ENCODE peak calls at places on chromosomes 1 and 21, in ten cellular contexts. One of them, this sample, is unnamed.

GRCh38 chr1:109392788-109393580 is 4.7 kb downstream of the SORT1 start:
- DNase-seq in NCI-H2029: no peak
- DNase-seq in AG04449: no peak
- DNase-seq in BJ: no peak
- DNase-seq in hypothalamus: no peak
- DNase-seq in NCI-H2171 treated with DMSO at 0.1 percent for 48 hours: no peak
- DNase-seq in NCI-H510A treated with DMSO at 0.1 percent for 48 hours: peak; percentile 50
- DNase-seq in mammary epithelial cell: no peak
- DNase-seq in dorsolateral prefrontal cortex: peak; percentile 46
- DNase-seq in GM20000: no peak
- DNase-seq in this sample: no peak

GRCh38 chr21:34815831-34816700 is 147.3 kb downstream of the CLIC6 start:
- DNase-seq in NCI-H2029: no peak
- DNase-seq in AG04449: no peak
- DNase-seq in BJ: no peak
- DNase-seq in hypothalamus: no peak
- DNase-seq in NCI-H2171 treated with DMSO at 0.1 percent for 48 hours: peak; percentile 39
- DNase-seq in NCI-H510A treated with DMSO at 0.1 percent for 48 hours: no peak
- DNase-seq in mammary epithelial cell: no peak
- DNase-seq in dorsolateral prefrontal cortex: no peak
- DNase-seq in GM20000: no peak
- DNase-seq in this sample: no peak

GRCh38 chr1:47561523-47562007 is 123.7 kb downstream of the FOXD2 start:
- DNase-seq in NCI-H2029: no peak
- DNase-seq in AG04449: no peak
- DNase-seq in BJ: no peak
- DNase-seq in hypothalamus: no peak
- DNase-seq in NCI-H2171 treated with DMSO at 0.1 percent for 48 hours: no peak
- DNase-seq in NCI-H510A treated with DMSO at 0.1 percent for 48 hours: no peak
- DNase-seq in mammary epithelial cell: peak; percentile 86
- DNase-seq in dorsolateral prefrontal cortex: no peak
- DNase-seq in GM20000: no peak
- DNase-seq in this sample: no peak

GRCh38 chr1:204959374-204959773 is 83.6 kb upstream of the CNTN2 start:
- DNase-seq in NCI-H2029: no peak
- DNase-seq in AG04449: no peak
- DNase-seq in BJ: no peak
- DNase-seq in hypothalamus: no peak
- DNase-seq in NCI-H2171 treated with DMSO at 0.1 percent for 48 hours: no peak
- DNase-seq in NCI-H510A treated with DMSO at 0.1 percent for 48 hours: no peak
- DNase-seq in mammary epithelial cell: no peak
- DNase-seq in dorsolateral prefrontal cortex: no peak
- DNase-seq in GM20000: no peak
- DNase-seq in this sample: no peak

GRCh38 chr1:41434748-41435449 is 49.6 kb downstream of the EDN2 start:
- DNase-seq in NCI-H2029: no peak
- DNase-seq in AG04449: no peak
- DNase-seq in BJ: no peak
- DNase-seq in hypothalamus: no peak
- DNase-seq in NCI-H2171 treated with DMSO at 0.1 percent for 48 hours: no peak
- DNase-seq in NCI-H510A treated with DMSO at 0.1 percent for 48 hours: no peak
- DNase-seq in mammary epithelial cell: no peak
- DNase-seq in dorsolateral prefrontal cortex: no peak
- DNase-seq in GM20000: no peak
- DNase-seq in this sample: no peak

GRCh38 chr1:87119741-87120140 is 205.3 kb downstream of the HS2ST1 start:
- DNase-seq in NCI-H2029: no peak
- DNase-seq in AG04449: no peak
- DNase-seq in BJ: no peak
- DNase-seq in hypothalamus: no peak
- DNase-seq in NCI-H2171 treated with DMSO at 0.1 percent for 48 hours: no peak
- DNase-seq in NCI-H510A treated with DMSO at 0.1 percent for 48 hours: no peak
- DNase-seq in mammary epithelial cell: peak; percentile 68
- DNase-seq in dorsolateral prefrontal cortex: no peak
- DNase-seq in GM20000: no peak
- DNase-seq in this sample: no peak

GRCh38 chr1:31182352-31182751 is 57.3 kb downstream of the NKAIN1 start:
- DNase-seq in NCI-H2029: peak; percentile 63
- DNase-seq in AG04449: peak; percentile 63
- DNase-seq in BJ: peak; percentile 51
- DNase-seq in hypothalamus: no peak
- DNase-seq in NCI-H2171 treated with DMSO at 0.1 percent for 48 hours: peak; percentile 72
- DNase-seq in NCI-H510A treated with DMSO at 0.1 percent for 48 hours: no peak
- DNase-seq in mammary epithelial cell: peak; percentile 96
- DNase-seq in dorsolateral prefrontal cortex: peak; percentile 26
- DNase-seq in GM20000: peak; percentile 84
- DNase-seq in this sample: peak; percentile 83

GRCh38 chr1:234893725-234894630 is 234.7 kb downstream of the TOMM20 start:
- DNase-seq in NCI-H2029: peak; percentile 78
- DNase-seq in AG04449: no peak
- DNase-seq in BJ: no peak
- DNase-seq in hypothalamus: no peak
- DNase-seq in NCI-H2171 treated with DMSO at 0.1 percent for 48 hours: peak; percentile 12
- DNase-seq in NCI-H510A treated with DMSO at 0.1 percent for 48 hours: peak; percentile 81
- DNase-seq in mammary epithelial cell: peak; percentile 62
- DNase-seq in dorsolateral prefrontal cortex: no peak
- DNase-seq in GM20000: peak; percentile 50
- DNase-seq in this sample: peak; percentile 82

GRCh38 chr1:27517907-27518718 is 28.1 kb upstream of the WASF2 start:
- DNase-seq in NCI-H2029: peak; percentile 52
- DNase-seq in AG04449: no peak
- DNase-seq in BJ: no peak
- DNase-seq in hypothalamus: no peak
- DNase-seq in NCI-H2171 treated with DMSO at 0.1 percent for 48 hours: no peak
- DNase-seq in NCI-H510A treated with DMSO at 0.1 percent for 48 hours: peak; percentile 33
- DNase-seq in mammary epithelial cell: peak; percentile 73
- DNase-seq in dorsolateral prefrontal cortex: no peak
- DNase-seq in GM20000: no peak
- DNase-seq in this sample: no peak

GRCh38 chr1:118185083-118185899 is at the start of gene SPAG17:
- DNase-seq in NCI-H2029: peak; percentile 69
- DNase-seq in AG04449: no peak
- DNase-seq in BJ: no peak
- DNase-seq in hypothalamus: peak; percentile 10
- DNase-seq in NCI-H2171 treated with DMSO at 0.1 percent for 48 hours: no peak
- DNase-seq in NCI-H510A treated with DMSO at 0.1 percent for 48 hours: peak; percentile 9
- DNase-seq in mammary epithelial cell: peak; percentile 5
- DNase-seq in dorsolateral prefrontal cortex: no peak
- DNase-seq in GM20000: peak; percentile 27
- DNase-seq in this sample: no peak

GRCh38 chr1:225662155-225662554 is 9.2 kb upstream of the ENAH start:
- DNase-seq in NCI-H2029: no peak
- DNase-seq in AG04449: no peak
- DNase-seq in BJ: no peak
- DNase-seq in hypothalamus: no peak
- DNase-seq in NCI-H2171 treated with DMSO at 0.1 percent for 48 hours: no peak
- DNase-seq in NCI-H510A treated with DMSO at 0.1 percent for 48 hours: no peak
- DNase-seq in mammary epithelial cell: no peak
- DNase-seq in dorsolateral prefrontal cortex: no peak
- DNase-seq in GM20000: no peak
- DNase-seq in this sample: no peak

GRCh38 chr1:30754684-30755171 is 2.8 kb downstream of the LAPTM5 start:
- DNase-seq in NCI-H2029: no peak
- DNase-seq in AG04449: no peak
- DNase-seq in BJ: no peak
- DNase-seq in hypothalamus: no peak
- DNase-seq in NCI-H2171 treated with DMSO at 0.1 percent for 48 hours: no peak
- DNase-seq in NCI-H510A treated with DMSO at 0.1 percent for 48 hours: no peak
- DNase-seq in mammary epithelial cell: no peak
- DNase-seq in dorsolateral prefrontal cortex: no peak
- DNase-seq in GM20000: peak; percentile 56
- DNase-seq in this sample: no peak

GRCh38 chr1:91015794-91016550 is 5.9 kb downstream of the ZNF644 start:
- DNase-seq in NCI-H2029: peak; percentile 44
- DNase-seq in AG04449: no peak
- DNase-seq in BJ: no peak
- DNase-seq in hypothalamus: no peak
- DNase-seq in NCI-H2171 treated with DMSO at 0.1 percent for 48 hours: no peak
- DNase-seq in NCI-H510A treated with DMSO at 0.1 percent for 48 hours: peak; percentile 69
- DNase-seq in mammary epithelial cell: peak; percentile 79
- DNase-seq in dorsolateral prefrontal cortex: no peak
- DNase-seq in GM20000: no peak
- DNase-seq in this sample: peak; percentile 48

GRCh38 chr1:24199291-24199900 is 12.3 kb upstream of the IFNLR1 start:
- DNase-seq in NCI-H2029: peak; percentile 27
- DNase-seq in AG04449: no peak
- DNase-seq in BJ: no peak
- DNase-seq in hypothalamus: peak; percentile 25
- DNase-seq in NCI-H2171 treated with DMSO at 0.1 percent for 48 hours: peak; percentile 84
- DNase-seq in NCI-H510A treated with DMSO at 0.1 percent for 48 hours: peak; percentile 49
- DNase-seq in mammary epithelial cell: peak; percentile 46
- DNase-seq in dorsolateral prefrontal cortex: peak; percentile 32
- DNase-seq in GM20000: peak; percentile 84
- DNase-seq in this sample: peak; percentile 15

GRCh38 chr1:191702124-191702523 is 456.1 kb upstream of the RGS18 start:
- DNase-seq in NCI-H2029: no peak
- DNase-seq in AG04449: no peak
- DNase-seq in BJ: no peak
- DNase-seq in hypothalamus: no peak
- DNase-seq in NCI-H2171 treated with DMSO at 0.1 percent for 48 hours: no peak
- DNase-seq in NCI-H510A treated with DMSO at 0.1 percent for 48 hours: no peak
- DNase-seq in mammary epithelial cell: no peak
- DNase-seq in dorsolateral prefrontal cortex: no peak
- DNase-seq in GM20000: no peak
- DNase-seq in this sample: no peak

GRCh38 chr1:150288822-150289221 is 4.8 kb upstream of the MRPS21 start:
- DNase-seq in NCI-H2029: no peak
- DNase-seq in AG04449: no peak
- DNase-seq in BJ: no peak
- DNase-seq in hypothalamus: no peak
- DNase-seq in NCI-H2171 treated with DMSO at 0.1 percent for 48 hours: no peak
- DNase-seq in NCI-H510A treated with DMSO at 0.1 percent for 48 hours: no peak
- DNase-seq in mammary epithelial cell: no peak
- DNase-seq in dorsolateral prefrontal cortex: no peak
- DNase-seq in GM20000: no peak
- DNase-seq in this sample: no peak

GRCh38 chr1:146036241-146036989 is 14.9 kb upstream of the HJV start:
- DNase-seq in NCI-H2029: no peak
- DNase-seq in AG04449: no peak
- DNase-seq in BJ: no peak
- DNase-seq in hypothalamus: no peak
- DNase-seq in NCI-H2171 treated with DMSO at 0.1 percent for 48 hours: no peak
- DNase-seq in NCI-H510A treated with DMSO at 0.1 percent for 48 hours: peak; percentile 92
- DNase-seq in mammary epithelial cell: no peak
- DNase-seq in dorsolateral prefrontal cortex: no peak
- DNase-seq in GM20000: no peak
- DNase-seq in this sample: peak; percentile 80

GRCh38 chr1:6082430-6082971 is 36.8 kb downstream of the KCNAB2 start:
- DNase-seq in NCI-H2029: no peak
- DNase-seq in AG04449: no peak
- DNase-seq in BJ: no peak
- DNase-seq in hypothalamus: no peak
- DNase-seq in NCI-H2171 treated with DMSO at 0.1 percent for 48 hours: peak; percentile 16
- DNase-seq in NCI-H510A treated with DMSO at 0.1 percent for 48 hours: no peak
- DNase-seq in mammary epithelial cell: no peak
- DNase-seq in dorsolateral prefrontal cortex: no peak
- DNase-seq in GM20000: no peak
- DNase-seq in this sample: no peak

GRCh38 chr1:183622013-183622412 is 13.6 kb downstream of the ARPC5 start:
- DNase-seq in NCI-H2029: no peak
- DNase-seq in AG04449: no peak
- DNase-seq in BJ: no peak
- DNase-seq in hypothalamus: no peak
- DNase-seq in NCI-H2171 treated with DMSO at 0.1 percent for 48 hours: no peak
- DNase-seq in NCI-H510A treated with DMSO at 0.1 percent for 48 hours: no peak
- DNase-seq in mammary epithelial cell: no peak
- DNase-seq in dorsolateral prefrontal cortex: no peak
- DNase-seq in GM20000: no peak
- DNase-seq in this sample: no peak

GRCh38 chr21:35043549-35043948 is 5.6 kb downstream of the RUNX1 start:
- DNase-seq in NCI-H2029: no peak
- DNase-seq in AG04449: no peak
- DNase-seq in BJ: no peak
- DNase-seq in hypothalamus: no peak
- DNase-seq in NCI-H2171 treated with DMSO at 0.1 percent for 48 hours: no peak
- DNase-seq in NCI-H510A treated with DMSO at 0.1 percent for 48 hours: no peak
- DNase-seq in mammary epithelial cell: no peak
- DNase-seq in dorsolateral prefrontal cortex: no peak
- DNase-seq in GM20000: peak; percentile 36
- DNase-seq in this sample: no peak

GRCh38 chr1:174998569-174999215 is 1.1 kb upstream of the CACYBP start:
- DNase-seq in NCI-H2029: peak; percentile 21
- DNase-seq in AG04449: no peak
- DNase-seq in BJ: no peak
- DNase-seq in hypothalamus: peak; percentile 66
- DNase-seq in NCI-H2171 treated with DMSO at 0.1 percent for 48 hours: peak; percentile 81
- DNase-seq in NCI-H510A treated with DMSO at 0.1 percent for 48 hours: peak; percentile 92
- DNase-seq in mammary epithelial cell: peak; percentile 59
- DNase-seq in dorsolateral prefrontal cortex: no peak
- DNase-seq in GM20000: peak; percentile 61
- DNase-seq in this sample: peak; percentile 78

This sample was measured in DMS153.